ENCODE peak calls at places on chromosomes 6 and 20, in ten cellular contexts. L is GM23338; J is bronchial epithelial cell; E is left colon; D is foreskin melanocyte; O is SJCRH30; B is NAMALWA; P is RWPE1; U is activated CD4-positive, CD25-positive, alpha-beta regulatory T cell; K is HuH-7. R is an unnamed sample.

GRCh38 chr20:59016795-59017492 is 2.3 kb upstream of the TUBB1 start:
- DNase-seq in L (no peak), J (peak; percentile 43), E (no peak), D (no peak), O (no peak), B (peak; percentile 35), P (peak; percentile 61), U (no peak), K (no peak), R (no peak)

GRCh38 chr6:116412270-116412669 is 41.5 kb downstream of the DSE start:
- DNase-seq in L (no peak), J (no peak), E (no peak), D (no peak), O (peak; percentile 49), B (no peak), P (no peak), U (no peak), K (no peak), R (no peak)

GRCh38 chr6:161215193-161215592 is 58.7 kb downstream of the AGPAT4 start:
- DNase-seq in L (no peak), J (peak; percentile 98), E (no peak), D (no peak), O (no peak), B (no peak), P (peak; percentile 64), U (no peak), K (no peak), R (no peak)

GRCh38 chr6:170236131-170236851 is 54.6 kb downstream of the DLL1 start:
- DNase-seq in L (no peak), J (no peak), E (no peak), D (no peak), O (no peak), B (no peak), P (no peak), U (no peak), K (no peak), R (no peak)

GRCh38 chr6:13485923-13486557 is 1.4 kb downstream of the GFOD1 start:
- DNase-seq in L (peak; percentile 64), J (peak; percentile 38), E (peak; percentile 43), D (peak; percentile 27), O (peak; percentile 17), B (peak; percentile 89), P (peak; percentile 61), U (no peak), K (peak; percentile 28), R (peak; percentile 69)

GRCh38 chr20:20465259-20465658 is 97.4 kb downstream of the INSM1 start:
- DNase-seq in L (peak; percentile 84), J (no peak), E (no peak), D (no peak), O (no peak), B (peak; percentile 25), P (no peak), U (no peak), K (peak; percentile 59), R (no peak)

GRCh38 chr6:89970609-89971337 is 76.5 kb downstream of the GJA10 start:
- DNase-seq in L (peak; percentile 67), J (peak; percentile 49), E (no peak), D (no peak), O (peak; percentile 46), B (no peak), P (peak; percentile 64), U (no peak), K (peak; percentile 46), R (no peak)

GRCh38 chr6:13046084-13046483 is 282.3 kb downstream of the TBC1D7 start:
- DNase-seq in L (no peak), J (no peak), E (no peak), D (no peak), O (no peak), B (no peak), P (no peak), U (no peak), K (no peak), R (no peak)

GRCh38 chr20:62924567-62925419 is 1.5 kb downstream of the DIDO1 start:
- DNase-seq in L (no peak), J (peak; percentile 91), E (peak; percentile 61), D (no peak), O (no peak), B (peak; percentile 33), P (peak; percentile 76), U (no peak), K (peak; percentile 39), R (no peak)

GRCh38 chr6:149480502-149481280 is 4.1 kb downstream of the ZC3H12D start:
- DNase-seq in L (no peak), J (no peak), E (no peak), D (no peak), O (no peak), B (peak; percentile 66), P (no peak), U (no peak), K (no peak), R (peak; percentile 64)

GRCh38 chr6:155117266-155117665 is 122.2 kb downstream of the TIAM2 start:
- DNase-seq in L (no peak), J (no peak), E (no peak), D (no peak), O (peak; percentile 29), B (no peak), P (no peak), U (no peak), K (no peak), R (no peak)